ENCODE peak calls at places on chromosomes 6 and 20, in four cellular contexts. R is GM23338, B is adrenal gland, Z is Peyer's patch. W is an unnamed sample.

GRCh38 chr6:108993876-108994275 is 100.8 kb downstream of the SESN1 start:
- DNase-seq in R (peak; percentile 20), B (no peak), Z (no peak), W (no peak)

GRCh38 chr6:146224449-146224848 is 195.6 kb downstream of the GRM1 start:
- DNase-seq in R (no peak), B (no peak), Z (no peak), W (no peak)

GRCh38 chr6:116476021-116476678 is 15.0 kb downstream of the CALHM6 start:
- DNase-seq in R (no peak), B (no peak), Z (peak; percentile 67), W (no peak)

GRCh38 chr6:113361014-113361645 is 496.0 kb upstream of the MARCKS start:
- DNase-seq in R (no peak), B (no peak), Z (no peak), W (no peak)

GRCh38 chr6:43469947-43470346 is 7.4 kb upstream of the TJAP1 start:
- DNase-seq in R (no peak), B (no peak), Z (no peak), W (no peak)

GRCh38 chr6:62150048-62150663 is 135.9 kb downstream of the KHDRBS2 start:
- DNase-seq in R (peak; percentile 67), B (peak; percentile 33), Z (peak; percentile 51), W (no peak)

GRCh38 chr6:21402368-21402767 is 191.2 kb upstream of the SOX4 start:
- DNase-seq in R (no peak), B (no peak), Z (no peak), W (no peak)

GRCh38 chr6:89385156-89385667 is 26.9 kb downstream of the RRAGD start:
- DNase-seq in R (no peak), B (no peak), Z (no peak), W (no peak)

GRCh38 chr6:101747160-101747559 is 353.7 kb downstream of the GRIK2 start:
- DNase-seq in R (no peak), B (no peak), Z (no peak), W (no peak)
- H3K27ac ChIP-seq in R (no peak overlapping the region), B (no peak overlapping the region), Z (no peak overlapping the region), W (no peak overlapping the region)

DNA sequence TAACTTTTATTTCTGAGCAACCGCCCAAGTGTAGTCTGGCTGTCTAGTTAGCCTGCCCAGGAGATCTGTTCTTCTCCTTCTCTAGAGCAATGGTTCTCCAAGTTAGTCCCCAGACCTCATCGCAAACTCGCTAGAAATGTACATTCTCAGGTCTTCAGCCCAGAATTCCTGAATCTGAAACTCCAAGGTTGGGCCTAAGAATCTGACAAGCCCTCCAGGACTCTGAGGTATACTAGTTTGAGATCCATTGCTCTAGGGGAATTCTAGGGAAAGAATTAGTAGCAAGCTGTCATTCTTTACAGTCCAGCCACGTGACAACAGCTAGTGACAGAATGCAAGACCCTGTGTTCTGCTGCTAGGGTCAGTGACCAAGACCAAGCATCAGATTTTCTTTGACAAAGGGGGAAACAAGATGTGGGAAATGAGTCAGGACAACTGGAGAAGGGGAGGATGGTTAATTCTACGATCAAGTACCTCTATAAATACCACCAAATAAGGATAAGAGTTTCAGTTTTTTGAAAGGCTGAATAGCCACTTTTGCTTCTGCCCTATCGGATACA is 5.8 kb downstream of the UBE2V1 start:
- DNase-seq in R (no peak), B (no peak), Z (no peak), W (no peak)
- H3K4me1 ChIP-seq in R (peaks cover 44% of the 10 kb centered on the region), B (peaks cover 56% of the 10 kb centered on the region), Z (peaks cover 19% of the 10 kb centered on the region), W (peaks cover 47% of the 10 kb centered on the region)

GRCh38 chr6:2614155-2614554 is 136.6 kb downstream of the MYLK4 start:
- DNase-seq in R (no peak), B (no peak), Z (no peak), W (no peak)
- H3K4me3 ChIP-seq in R (no peak overlapping the region), B (no peak overlapping the region), Z (no peak overlapping the region), W (no peak overlapping the region)

GRCh38 chr6:70763754-70764153 is 96.1 kb downstream of the SMAP1 start:
- DNase-seq in R (no peak), B (no peak), Z (no peak), W (no peak)

GRCh38 chr6:70764706-70765105 is 97.0 kb downstream of the SMAP1 start:
- DNase-seq in R (no peak), B (no peak), Z (no peak), W (no peak)

GRCh38 chr6:70753870-70754269 is 86.2 kb downstream of the SMAP1 start:
- DNase-seq in R (no peak), B (no peak), Z (no peak), W (no peak)

DNA sequence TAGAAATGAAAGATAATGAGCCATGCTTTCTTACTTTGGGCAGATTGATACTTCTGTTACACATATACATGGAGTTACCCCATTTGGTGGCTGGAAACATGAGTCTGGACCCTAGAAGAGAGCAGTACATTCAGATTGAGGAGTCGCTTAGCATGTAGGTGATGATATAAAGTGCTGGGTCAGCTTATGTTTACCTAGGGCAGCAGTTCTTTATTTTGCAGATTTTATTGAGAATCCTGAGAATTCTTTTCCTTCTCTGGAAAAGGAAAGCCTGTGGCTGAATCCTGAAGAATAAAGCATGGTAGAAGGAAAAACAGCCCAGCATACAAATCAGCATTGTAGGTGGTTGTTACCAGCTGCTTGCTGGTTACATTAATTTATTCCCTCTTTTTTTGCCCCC is 91.2 kb downstream of the SMAP1 start:
- DNase-seq in R (peak; percentile 67), B (no peak), Z (no peak), W (no peak)
- H3K27ac ChIP-seq in R (peak overlapping the region; percentile 64), B (no peak overlapping the region), Z (no peak overlapping the region), W (no peak overlapping the region)

DNA sequence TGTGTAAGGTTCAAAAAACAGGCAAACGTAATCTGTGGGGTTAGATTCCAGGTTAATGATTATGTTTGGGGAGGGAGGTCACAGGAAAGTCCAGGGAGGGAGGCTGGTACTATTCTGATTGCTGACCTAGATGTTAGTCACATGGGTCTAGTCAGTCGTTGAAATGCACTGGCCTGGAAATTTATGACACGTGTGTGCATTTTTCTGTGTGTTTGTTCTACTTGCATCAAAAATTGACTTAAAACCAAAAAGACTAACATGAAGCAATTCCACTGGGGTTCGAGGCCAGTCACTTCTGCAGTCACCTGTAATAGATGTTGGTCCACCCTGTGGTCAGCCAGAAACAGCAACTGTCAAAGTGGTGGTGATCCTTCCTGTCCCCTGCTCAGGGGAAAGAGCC is 104.2 kb upstream of the MLN start:
- DNase-seq in R (no peak), B (no peak), Z (no peak), W (no peak)
- H3K4me1 ChIP-seq in R (no peaks in the 10 kb centered on the region), B (no peaks in the 10 kb centered on the region), Z (peaks cover 2% of the 10 kb centered on the region), W (peaks cover 75% of the 10 kb centered on the region)

GRCh38 chr20:34033903-34034302 is 40.2 kb downstream of the RALY start:
- DNase-seq in R (no peak), B (no peak), Z (no peak), W (no peak)
- H3K4me3 ChIP-seq in R (no peak overlapping the region), B (no peak overlapping the region), Z (no peak overlapping the region), W (no peak overlapping the region)

DNA sequence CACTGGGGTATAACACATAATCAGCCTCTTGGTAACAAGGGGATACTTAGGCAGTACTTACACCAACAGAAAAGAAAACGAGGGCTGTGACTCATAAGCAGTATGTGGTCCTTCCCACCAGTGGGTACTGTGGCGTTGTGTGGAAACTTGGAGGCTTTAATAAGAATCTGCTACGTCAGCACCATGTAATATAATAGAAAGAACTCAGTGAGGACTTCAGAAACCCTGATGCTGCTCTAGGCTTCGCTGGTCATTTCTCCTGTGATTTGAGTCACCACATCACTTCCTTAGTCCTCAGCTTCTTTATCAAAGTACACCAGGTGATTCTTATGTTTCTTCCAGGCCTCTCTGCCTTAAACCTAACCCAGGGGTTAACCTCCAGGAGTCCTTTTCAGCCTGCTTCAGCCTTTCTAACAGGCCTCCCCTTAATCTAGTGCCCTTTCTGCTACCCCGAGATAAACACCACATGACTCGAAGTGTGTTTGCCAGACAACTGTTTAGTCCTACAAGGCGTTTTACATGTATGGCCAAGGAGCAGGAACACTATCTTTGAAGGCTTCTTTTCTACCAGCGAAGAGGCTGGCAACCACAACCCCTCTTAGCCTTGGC is 68.5 kb downstream of the FYN start:
- DNase-seq in R (no peak), B (no peak), Z (peak; percentile 80), W (peak; percentile 31)
- H3K27ac ChIP-seq in R (no peak overlapping the region), B (no peak overlapping the region), Z (peak overlapping the region; percentile 79), W (peak overlapping the region; percentile 68)

GRCh38 chr6:129691043-129691640 is 18.8 kb downstream of the ARHGAP18 start:
- DNase-seq in R (no peak), B (no peak), Z (no peak), W (no peak)
- H3K4me1 ChIP-seq in R (peaks cover 22% of the 10 kb centered on the region), B (peaks cover 68% of the 10 kb centered on the region), Z (no peaks in the 10 kb centered on the region), W (peaks cover 27% of the 10 kb centered on the region)

GRCh38 chr6:131038612-131039344 is 24.3 kb downstream of the EPB41L2 start:
- DNase-seq in R (no peak), B (no peak), Z (no peak), W (no peak)
- H3K4me3 ChIP-seq in R (no peak overlapping the region), B (no peak overlapping the region), Z (no peak overlapping the region), W (no peak overlapping the region)

GRCh38 chr20:57619053-57619831 is 984 bp downstream of the ZBP1 start:
- DNase-seq in R (no peak), B (peak; percentile 45), Z (peak; percentile 94), W (peak; percentile 77)

GRCh38 chr20:57622201-57622570 is 2.0 kb upstream of the ZBP1 start:
- DNase-seq in R (no peak), B (no peak), Z (no peak), W (no peak)

GRCh38 chr20:57621426-57622200 is 1.4 kb upstream of the ZBP1 start:
- DNase-seq in R (no peak), B (no peak), Z (no peak), W (no peak)

GRCh38 chr20:57620274-57620990 is at the start of gene ZBP1:
- DNase-seq in R (no peak), B (no peak), Z (peak; percentile 90), W (peak; percentile 64)

GRCh38 chr20:57620999-57621398 is 773 bp upstream of the ZBP1 start:
- DNase-seq in R (no peak), B (no peak), Z (peak; percentile 75), W (no peak)
- H3K27ac ChIP-seq in R (no peak overlapping the region), B (no peak overlapping the region), Z (peak overlapping the region; percentile 78), W (peak overlapping the region; percentile 72)

W was measured in naive thymus-derived CD4-positive, alpha-beta T cell.